ENCODE peak calls at places on chromosomes 3 and 15, in four cellular contexts. W is body of pancreas, R is tibial nerve, U is astrocyte. D is an unnamed sample.

GRCh38 chr3:115388166-115388565 is 235.1 kb upstream of the GAP43 start:
- DNase-seq in R (no peak), W (no peak), U (peak; percentile 60), D (no peak)

GRCh38 chr3:11481561-11481960 is 162.2 kb downstream of the VGLL4 start:
- DNase-seq in U (no peak), R (no peak), W (peak; percentile 63), D (no peak)

GRCh38 chr15:82536409-82537350 is 3.6 kb downstream of the RPS17 start:
- DNase-seq in U (no peak), R (no peak), W (no peak), D (peak; percentile 83)

GRCh38 chr15:76184640-76185020 is 124.8 kb downstream of the TMEM266 start:
- DNase-seq in W (no peak), U (no peak), R (no peak), D (no peak)

GRCh38 chr15:93209690-93210425 is 120.8 kb upstream of the RGMA start:
- DNase-seq in W (no peak), U (peak; percentile 0), R (no peak), D (no peak)

GRCh38 chr3:119352235-119352634 is 58.1 kb downstream of the ARHGAP31 start:
- DNase-seq in U (peak; percentile 53), R (no peak), W (no peak), D (no peak)

GRCh38 chr3:356947-357346 is 160.4 kb downstream of the CHL1 start:
- DNase-seq in W (peak; percentile 21), R (no peak), U (peak; percentile 23), D (no peak)

GRCh38 chr3:190132376-190132775 is 11.7 kb upstream of the P3H2 start:
- DNase-seq in R (no peak), W (no peak), U (no peak), D (no peak)

GRCh38 chr15:34336947-34337556 is 529 bp downstream of the SLC12A6 start:
- DNase-seq in W (peak; percentile 34), U (no peak), R (no peak), D (no peak)

GRCh38 chr3:126983276-126983652 is 349 bp downstream of the PLXNA1 start:
- DNase-seq in W (no peak), U (no peak), R (no peak), D (no peak)

GRCh38 chr15:28182216-28182615 is 83.1 kb upstream of the OCA2 start:
- DNase-seq in W (peak; percentile 62), U (no peak), R (no peak), D (no peak)

DNA sequence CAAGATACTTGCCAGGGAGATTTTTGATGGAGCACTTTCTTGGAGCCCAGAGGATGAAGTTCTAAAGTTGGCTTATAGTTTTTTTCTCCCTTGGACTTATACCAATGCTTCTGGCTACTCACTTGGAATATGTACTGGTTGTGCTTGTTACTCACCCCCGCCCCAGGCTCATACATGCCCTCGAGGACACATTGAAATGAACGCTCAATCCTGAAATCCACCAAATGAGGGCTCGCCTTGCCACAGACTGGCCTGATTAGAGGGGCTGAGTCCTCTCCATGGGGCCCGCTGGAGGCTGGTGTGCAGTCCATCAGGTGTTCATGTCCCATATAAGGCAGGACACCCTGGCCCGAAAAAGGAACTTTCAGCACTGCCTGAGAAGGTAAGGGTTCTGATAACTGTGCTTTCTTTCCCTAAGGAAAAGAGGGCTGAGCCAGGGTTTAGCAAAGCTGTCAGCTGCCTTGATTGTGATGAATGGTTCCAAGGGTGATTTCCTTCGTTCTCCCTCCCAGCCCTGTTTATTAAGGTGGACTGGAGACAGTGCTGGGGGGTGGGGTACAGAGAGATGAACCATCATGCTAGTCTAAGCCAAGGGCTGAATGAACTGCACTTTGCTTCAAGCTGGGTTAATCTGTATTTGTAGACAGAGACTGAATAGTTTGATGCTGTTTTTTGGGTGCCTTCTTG is 10.6 kb downstream of the PXYLP1 start:
- DNase-seq in W (no peak), R (no peak), U (no peak), D (peak; percentile 37)
- H3K4me1 ChIP-seq in W (peaks cover 42% of the 10 kb centered on the region), R (no peaks in the 10 kb centered on the region), U (peaks cover 37% of the 10 kb centered on the region), D (peaks cover 35% of the 10 kb centered on the region)

DNA sequence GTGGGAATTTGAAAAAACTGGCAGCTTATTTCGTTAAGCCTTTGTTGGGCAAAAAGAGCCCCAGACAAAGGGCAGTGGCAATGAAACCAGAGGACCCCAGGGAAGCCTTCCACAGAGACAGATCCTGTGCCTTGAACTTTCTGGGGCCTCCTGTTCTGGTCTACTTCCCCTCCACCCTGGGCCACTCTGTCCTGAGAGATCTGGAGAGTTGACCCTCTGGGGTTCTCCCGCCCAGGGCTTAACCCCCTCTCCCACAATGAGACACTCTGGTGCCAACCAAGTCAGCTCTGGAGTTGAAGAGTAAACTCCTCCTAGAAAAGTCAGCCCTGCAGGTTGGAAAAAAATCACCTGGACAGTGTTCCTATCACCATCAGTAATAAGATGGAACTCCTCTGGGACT is 20.8 kb downstream of the EHD4 start:
- DNase-seq in W (no peak), U (no peak), R (no peak), D (no peak)
- H3K4me1 ChIP-seq in W (peaks cover 69% of the 10 kb centered on the region), U (peaks cover 15% of the 10 kb centered on the region), R (peaks cover 24% of the 10 kb centered on the region), D (peaks cover 29% of the 10 kb centered on the region)

GRCh38 chr15:90160781-90161727 is 40.1 kb upstream of the SEMA4B start:
- DNase-seq in W (peak; percentile 97), U (no peak), R (no peak), D (no peak)
- H3K4me1 ChIP-seq in W (peaks cover 64% of the 10 kb centered on the region), U (peaks cover 16% of the 10 kb centered on the region), R (peaks cover 13% of the 10 kb centered on the region), D (peaks cover 49% of the 10 kb centered on the region)

GRCh38 chr15:39846108-39846507 is 63.5 kb upstream of the FSIP1 start:
- DNase-seq in W (no peak), R (no peak), U (no peak), D (no peak)
- H3K4me1 ChIP-seq in W (no peaks in the 10 kb centered on the region), R (no peaks in the 10 kb centered on the region), U (no peaks in the 10 kb centered on the region), D (no peaks in the 10 kb centered on the region)

DNA sequence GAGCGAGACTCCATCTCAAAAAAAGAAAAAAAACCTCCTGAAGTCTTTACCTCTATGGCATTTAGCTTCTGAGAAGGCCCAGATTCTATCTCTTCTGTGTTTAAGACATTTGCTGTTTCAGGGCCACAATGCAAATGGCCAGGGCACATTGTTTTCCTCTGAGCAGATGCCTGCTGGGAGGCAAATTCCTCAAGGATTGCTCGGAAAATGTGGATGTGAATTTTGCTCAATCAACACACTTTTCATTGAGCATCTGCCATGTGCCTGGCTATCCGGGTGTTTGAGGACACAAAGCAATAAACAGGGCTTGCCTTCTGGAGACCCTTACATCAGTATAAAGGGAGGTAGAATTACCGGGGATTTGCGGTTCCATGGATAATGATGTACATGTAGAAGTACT is 20.0 kb downstream of the TRIM71 start:
- DNase-seq in R (no peak), W (no peak), U (no peak), D (no peak)
- H3K4me1 ChIP-seq in R (no peaks in the 10 kb centered on the region), W (peaks cover 9% of the 10 kb centered on the region), U (no peaks in the 10 kb centered on the region), D (no peaks in the 10 kb centered on the region)

DNA sequence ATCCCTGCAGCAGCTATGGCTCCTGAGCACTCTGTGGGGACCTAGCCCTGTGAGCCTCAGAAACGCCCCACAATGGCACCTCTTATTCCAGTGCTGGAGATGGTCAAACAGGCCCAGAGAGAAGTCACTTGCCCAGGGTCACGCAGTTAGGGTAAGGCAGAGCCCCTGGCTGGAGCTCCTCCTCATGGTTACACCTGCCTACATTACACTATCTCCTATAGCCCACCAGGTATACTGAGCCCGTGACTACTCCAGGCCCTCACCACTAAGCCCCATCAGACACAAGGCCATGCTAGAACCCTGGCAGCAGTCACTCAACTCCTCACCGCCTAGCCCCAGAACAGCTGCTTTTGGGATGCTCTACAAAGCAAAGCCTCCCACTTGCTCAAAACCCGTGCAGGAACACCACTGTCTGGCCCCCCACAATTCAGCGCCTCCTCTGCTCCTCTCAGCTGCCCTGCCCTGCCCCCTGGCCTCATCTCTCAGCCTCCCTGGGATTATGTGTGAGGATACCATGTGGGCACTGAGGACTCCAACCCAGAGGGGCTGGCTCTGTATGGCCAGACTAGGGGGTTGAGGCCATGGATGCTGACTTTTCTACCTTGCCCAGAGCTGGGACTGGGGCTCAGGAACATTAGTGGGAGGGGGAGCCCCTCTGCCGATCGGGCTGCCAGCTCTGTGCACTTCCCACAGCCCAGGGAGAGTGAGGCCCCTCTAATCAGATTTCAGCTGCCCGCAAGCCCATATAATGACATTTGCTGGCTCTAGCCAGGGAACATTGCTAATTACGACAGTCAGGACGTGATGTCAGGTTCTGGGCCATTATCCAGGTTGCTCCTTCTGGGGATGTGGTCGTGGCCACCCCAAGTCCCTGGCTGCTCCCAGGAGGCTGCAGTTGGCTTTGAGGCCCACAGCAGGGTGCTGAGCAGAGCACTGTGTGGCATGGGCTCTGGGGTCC is 4.0 kb downstream of the NT5DC2 start:
- DNase-seq in R (peak; percentile 47), U (peak; percentile 43), W (no peak), D (no peak)
- H3K4me1 ChIP-seq in R (peaks cover 14% of the 10 kb centered on the region), U (peaks cover 34% of the 10 kb centered on the region), W (peaks cover 31% of the 10 kb centered on the region), D (peaks cover 73% of the 10 kb centered on the region)

D was measured in vagina.